ENCODE peak calls at places on chromosomes 7 and 10, in five cellular contexts. B is keratinocyte, W is OCI-LY7, U is K562, M is neural progenitor cell. J is an unnamed sample.

GRCh38 chr7:95578299-95578855 is 17.9 kb downstream of the PDK4 start:
- DNase-seq in B (no peak), U (no peak), W (no peak), M (no peak), J (no peak)

GRCh38 chr7:97697396-97697795 is 34.5 kb upstream of the TAC1 start:
- DNase-seq in M (peak; percentile 45), B (no peak), W (no peak), U (no peak), J (no peak)

GRCh38 chr7:1455241-1455939 is 3.9 kb downstream of the MICALL2 start:
- DNase-seq in M (no peak), W (no peak), U (no peak), B (no peak), J (no peak)

GRCh38 chr7:36441344-36442022 is 51.8 kb downstream of the ANLN start:
- DNase-seq in U (no peak), M (peak; percentile 4), B (no peak), W (no peak), J (no peak)

GRCh38 chr10:132931258-132931657 is 11.1 kb downstream of the CFAP46 start:
- DNase-seq in M (no peak), U (no peak), W (no peak), B (no peak), J (no peak)

GRCh38 chr7:107147464-107148214 is 21.2 kb upstream of the HBP1 start:
- DNase-seq in M (peak; percentile 50), W (peak; percentile 63), U (peak; percentile 57), B (no peak), J (peak; percentile 37)

GRCh38 chr10:4023997-4024396 is 239.0 kb upstream of the KLF6 start:
- DNase-seq in B (no peak), M (no peak), W (no peak), U (no peak), J (no peak)

GRCh38 chr7:148772297-148773089 is 73.8 kb downstream of the CUL1 start:
- DNase-seq in W (no peak), M (no peak), B (peak; percentile 83), U (no peak), J (peak; percentile 39)

GRCh38 chr7:27185708-27186449 is 847 bp upstream of the HOXA11 start:
- DNase-seq in M (no peak), U (no peak), B (no peak), W (no peak), J (no peak)

GRCh38 chr10:118002581-118002980 is 44.2 kb downstream of the RAB11FIP2 start:
- DNase-seq in U (no peak), W (no peak), M (no peak), B (no peak), J (no peak)

GRCh38 chr7:30445770-30446169 is 32.8 kb downstream of the NOD1 start:
- DNase-seq in U (peak; percentile 78), B (no peak), M (peak; percentile 15), W (peak; percentile 93), J (peak; percentile 62)

GRCh38 chr7:1651897-1652296 is 18.2 kb upstream of the ELFN1 start:
- DNase-seq in B (no peak), U (no peak), W (no peak), M (no peak), J (no peak)

GRCh38 chr10:100265821-100266485 is 1.5 kb downstream of the CWF19L1 start:
- DNase-seq in U (no peak), M (no peak), W (peak; percentile 14), B (no peak), J (no peak)

GRCh38 chr7:28957822-28958234 is 302 bp downstream of the TRIL start:
- DNase-seq in B (no peak), M (peak; percentile 83), U (no peak), W (no peak), J (peak; percentile 16)

GRCh38 chr10:122301055-122301810 is 30.1 kb downstream of the BTBD16 start:
- DNase-seq in B (no peak), W (no peak), M (no peak), U (no peak), J (no peak)

GRCh38 chr7:44964384-44964830 is 14.4 kb downstream of the MYO1G start:
- DNase-seq in W (no peak), B (no peak), U (peak; percentile 48), M (peak; percentile 41), J (peak; percentile 27)

GRCh38 chr7:133139350-133139749 is 57.5 kb upstream of the CHCHD3 start:
- DNase-seq in B (no peak), U (peak; percentile 32), M (peak; percentile 67), W (peak; percentile 1), J (peak; percentile 19)

GRCh38 chr7:151696738-151697514 is 177.2 kb upstream of the RHEB start:
- DNase-seq in B (peak; percentile 28), W (no peak), U (no peak), M (peak; percentile 47), J (peak; percentile 91)

GRCh38 chr10:133044502-133044901 is 43.2 kb upstream of the ADGRA1 start:
- DNase-seq in W (no peak), M (no peak), U (no peak), B (no peak), J (no peak)

GRCh38 chr7:39621784-39622411 is 1.5 kb upstream of the RALA start:
- DNase-seq in U (peak; percentile 39), B (no peak), W (no peak), M (no peak), J (no peak)

GRCh38 chr7:1639071-1639470 is 31.0 kb upstream of the ELFN1 start:
- DNase-seq in M (no peak), U (no peak), W (no peak), B (no peak), J (no peak)

GRCh38 chr10:31586708-31587107 is 267.7 kb downstream of the ZEB1 start:
- DNase-seq in M (no peak), U (no peak), W (no peak), B (no peak), J (no peak)

GRCh38 chr10:28296023-28296422 is 6.8 kb downstream of the MPP7 start:
- DNase-seq in M (no peak), U (no peak), B (no peak), W (no peak), J (no peak)
- H3K4me1 ChIP-seq in M (peaks cover 24% of the 10 kb centered on the region), U (no peaks in the 10 kb centered on the region), B (peaks cover 14% of the 10 kb centered on the region), W (peaks cover 63% of the 10 kb centered on the region), J (no peaks in the 10 kb centered on the region)

GRCh38 chr7:19119372-19119771 is 1.9 kb upstream of the TWIST1 start:
- DNase-seq in U (no peak), B (no peak), W (no peak), M (no peak), J (no peak)

GRCh38 chr7:19117870-19118608 is 603 bp upstream of the TWIST1 start:
- DNase-seq in B (no peak), W (no peak), M (peak; percentile 57), U (no peak), J (no peak)

GRCh38 chr7:19118896-19119301 is 1.5 kb upstream of the TWIST1 start:
- DNase-seq in B (no peak), U (no peak), M (peak; percentile 74), W (no peak), J (no peak)

GRCh38 chr7:19119901-19120486 is 2.6 kb upstream of the TWIST1 start:
- DNase-seq in M (peak; percentile 46), U (no peak), B (no peak), W (no peak), J (no peak)

DNA sequence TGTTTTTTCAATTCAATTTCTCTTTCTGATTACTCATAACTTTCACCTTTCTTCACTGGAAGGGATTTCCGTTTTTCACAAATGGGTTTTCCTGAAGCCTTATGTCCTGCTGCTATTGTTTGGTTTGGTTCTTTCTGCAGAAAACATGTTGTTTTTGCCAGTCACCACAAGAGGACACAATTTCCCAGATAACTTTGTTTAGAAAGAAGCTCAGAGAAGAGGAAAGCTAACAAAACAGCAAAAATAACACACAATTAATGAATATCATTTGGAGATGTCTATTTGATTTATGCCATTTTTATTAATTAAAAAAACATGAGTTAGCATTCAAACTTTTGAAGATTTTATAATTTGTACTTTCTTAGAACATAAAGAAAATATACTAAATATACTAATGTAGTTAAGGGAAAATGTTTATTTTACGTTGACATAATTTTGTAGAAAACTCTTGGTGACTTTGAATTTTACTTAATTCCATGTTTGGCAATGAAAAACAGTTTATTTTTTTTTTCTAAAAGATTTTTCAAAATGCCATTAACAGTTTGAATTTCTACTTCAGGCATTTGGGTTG is 4.7 kb upstream of the TWIST1 start:
- DNase-seq in W (peak; percentile 1), U (no peak), M (peak; percentile 69), B (no peak), J (no peak)
- TF ChIP-seq CTCF in W (peak; percentile 78), U (no peak), M (peak; percentile 88), B (peak; percentile 26), J (peak; percentile 94)

GRCh38 chr10:71887767-71888166 is 36.7 kb upstream of the PSAP start:
- DNase-seq in U (no peak), M (no peak), W (no peak), B (no peak), J (no peak)

GRCh38 chr10:71889388-71889987 is 38.4 kb upstream of the PSAP start:
- DNase-seq in W (peak; percentile 33), U (no peak), B (no peak), M (no peak), J (no peak)

GRCh38 chr10:71888623-71889387 is 37.8 kb upstream of the PSAP start:
- DNase-seq in U (peak; percentile 88), M (peak; percentile 71), W (peak; percentile 97), B (peak; percentile 52), J (peak; percentile 85)

GRCh38 chr10:71891437-71891836 is 40.4 kb upstream of the PSAP start:
- DNase-seq in B (no peak), W (no peak), U (no peak), M (no peak), J (no peak)

GRCh38 chr10:71888248-71888622 is 37.2 kb upstream of the PSAP start:
- DNase-seq in W (no peak), U (no peak), M (no peak), B (no peak), J (no peak)
- H3K4me3 ChIP-seq in W (peak overlapping the region; percentile 57), U (peak overlapping the region; percentile 47), M (peak overlapping the region; percentile 59), B (peak overlapping the region; percentile 44), J (peak overlapping the region; percentile 92)

GRCh38 chr10:106508920-106509319 is 655.6 kb downstream of the SORCS1 start:
- DNase-seq in U (no peak), W (no peak), B (no peak), M (no peak), J (no peak)

GRCh38 chr10:106511917-106512316 is 652.6 kb downstream of the SORCS1 start:
- DNase-seq in M (no peak), B (no peak), W (no peak), U (no peak), J (no peak)

GRCh38 chr10:106504536-106504935 is 660.0 kb downstream of the SORCS1 start:
- DNase-seq in M (no peak), U (no peak), B (no peak), W (no peak), J (no peak)

GRCh38 chr10:106502651-106503050 is 661.9 kb downstream of the SORCS1 start:
- DNase-seq in B (no peak), U (no peak), W (no peak), M (no peak), J (no peak)

DNA sequence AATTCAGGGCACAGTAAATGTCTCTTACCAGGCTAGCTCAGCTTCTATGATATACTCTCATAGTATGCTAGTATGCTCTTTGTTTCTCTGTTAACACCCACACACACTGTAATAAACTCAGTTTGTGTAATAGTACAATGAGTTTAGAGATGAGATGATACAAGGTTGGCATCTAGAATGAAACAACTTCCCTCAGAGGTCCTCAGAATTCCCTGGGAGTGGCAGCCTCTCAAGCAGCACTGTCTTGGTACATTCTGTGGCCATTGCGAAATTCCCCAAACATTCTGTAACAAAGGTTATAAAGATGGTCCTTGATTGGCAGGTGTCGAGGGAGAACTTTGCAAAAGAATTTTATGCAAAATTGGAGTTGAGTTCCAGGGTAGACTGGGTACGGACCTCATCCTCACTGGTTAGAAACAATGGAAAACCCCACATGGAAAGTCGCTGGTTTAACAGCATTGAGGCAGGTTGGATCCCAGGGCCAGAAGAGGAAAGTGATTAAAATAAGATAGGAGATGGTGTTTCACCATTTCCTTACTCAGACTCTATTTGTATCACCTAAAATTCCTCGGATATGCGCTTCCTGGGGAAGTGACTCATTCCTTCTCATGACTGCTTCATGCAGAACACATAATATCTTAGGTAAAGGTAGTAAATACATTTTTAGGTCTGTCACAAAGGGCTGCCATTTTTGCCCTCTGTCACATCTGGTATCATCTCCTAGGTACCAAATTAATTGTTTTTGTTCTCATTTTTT is 657.8 kb downstream of the SORCS1 start:
- DNase-seq in U (no peak), M (no peak), B (no peak), W (no peak), J (no peak)
- H3K4me1 ChIP-seq in U (no peaks in the 10 kb centered on the region), M (no peaks in the 10 kb centered on the region), B (peaks cover 11% of the 10 kb centered on the region), W (no peaks in the 10 kb centered on the region), J (no peaks in the 10 kb centered on the region)